ENCODE peak calls at places on chromosomes 16 and 17, in five cellular contexts. One of them, this sample, is unnamed.
A peak's percentile ranks its signal among the peaks of the same experiment; 100 is the strongest.

GRCh38 chr16:26985100-26986065 is 81.3 kb upstream of the C16orf82 start:
- DNase-seq in breast epithelium: no peak
- DNase-seq in T-helper 2 cell: no peak
- DNase-seq in activated T-helper 9 cell treated with anti-CD3 and anti-CD28 coated beads, Interleukin-2, amount 50 U/mL, for 16 hours: no peak
- DNase-seq in lower lobe of right lung: no peak
- DNase-seq in this sample: no peak

GRCh38 chr17:77884967-77885641 is 73.4 kb upstream of the TNRC6C start:
- DNase-seq in breast epithelium: no peak
- DNase-seq in activated T-helper 9 cell treated with anti-CD3 and anti-CD28 coated beads, Interleukin-2, amount 50 U/mL, for 16 hours: no peak
- DNase-seq in T-helper 2 cell: no peak
- DNase-seq in lower lobe of right lung: no peak
- DNase-seq in this sample: no peak

GRCh38 chr16:11105038-11105903 is 150.7 kb downstream of the SOCS1 start:
- DNase-seq in activated T-helper 9 cell treated with anti-CD3 and anti-CD28 coated beads, Interleukin-2, amount 50 U/mL, for 16 hours: no peak
- DNase-seq in lower lobe of right lung: no peak
- DNase-seq in T-helper 2 cell: peak; percentile 11
- DNase-seq in breast epithelium: no peak
- DNase-seq in this sample: no peak

GRCh38 chr16:31084584-31085298 is 4.0 kb downstream of the PRSS53 start:
- DNase-seq in T-helper 2 cell: no peak
- DNase-seq in breast epithelium: no peak
- DNase-seq in activated T-helper 9 cell treated with anti-CD3 and anti-CD28 coated beads, Interleukin-2, amount 50 U/mL, for 16 hours: no peak
- DNase-seq in lower lobe of right lung: no peak
- DNase-seq in this sample: no peak

GRCh38 chr17:27339198-27339835 is 45.4 kb downstream of the WSB1 start:
- DNase-seq in activated T-helper 9 cell treated with anti-CD3 and anti-CD28 coated beads, Interleukin-2, amount 50 U/mL, for 16 hours: no peak
- DNase-seq in breast epithelium: no peak
- DNase-seq in T-helper 2 cell: no peak
- DNase-seq in lower lobe of right lung: no peak
- DNase-seq in this sample: no peak

GRCh38 chr16:29986931-29987330 is 8.5 kb downstream of the HIRIP3 start:
- DNase-seq in lower lobe of right lung: peak; percentile 30
- DNase-seq in activated T-helper 9 cell treated with anti-CD3 and anti-CD28 coated beads, Interleukin-2, amount 50 U/mL, for 16 hours: no peak
- DNase-seq in T-helper 2 cell: no peak
- DNase-seq in breast epithelium: no peak
- DNase-seq in this sample: no peak

GRCh38 chr16:19291459-19291858 is 5.9 kb downstream of the CLEC19A start:
- DNase-seq in breast epithelium: no peak
- DNase-seq in lower lobe of right lung: no peak
- DNase-seq in activated T-helper 9 cell treated with anti-CD3 and anti-CD28 coated beads, Interleukin-2, amount 50 U/mL, for 16 hours: no peak
- DNase-seq in T-helper 2 cell: no peak
- DNase-seq in this sample: no peak

GRCh38 chr16:17224859-17225258 is 245.9 kb downstream of the XYLT1 start:
- DNase-seq in T-helper 2 cell: peak; percentile 28
- DNase-seq in activated T-helper 9 cell treated with anti-CD3 and anti-CD28 coated beads, Interleukin-2, amount 50 U/mL, for 16 hours: no peak
- DNase-seq in lower lobe of right lung: no peak
- DNase-seq in breast epithelium: no peak
- DNase-seq in this sample: no peak

GRCh38 chr17:78168906-78169793 is 769 bp downstream of the SYNGR2 start:
- DNase-seq in breast epithelium: peak; percentile 82
- DNase-seq in lower lobe of right lung: peak; percentile 76
- DNase-seq in T-helper 2 cell: peak; percentile 53
- DNase-seq in activated T-helper 9 cell treated with anti-CD3 and anti-CD28 coated beads, Interleukin-2, amount 50 U/mL, for 16 hours: peak; percentile 60
- DNase-seq in this sample: no peak

GRCh38 chr16:25297151-25297787 is 39.6 kb upstream of the ZKSCAN2 start:
- DNase-seq in T-helper 2 cell: no peak
- DNase-seq in activated T-helper 9 cell treated with anti-CD3 and anti-CD28 coated beads, Interleukin-2, amount 50 U/mL, for 16 hours: no peak
- DNase-seq in lower lobe of right lung: no peak
- DNase-seq in breast epithelium: no peak
- DNase-seq in this sample: no peak

GRCh38 chr16:64234200-64234599 is 887.7 kb downstream of the CDH11 start:
- DNase-seq in breast epithelium: no peak
- DNase-seq in activated T-helper 9 cell treated with anti-CD3 and anti-CD28 coated beads, Interleukin-2, amount 50 U/mL, for 16 hours: no peak
- DNase-seq in lower lobe of right lung: no peak
- DNase-seq in T-helper 2 cell: no peak
- DNase-seq in this sample: no peak

GRCh38 chr17:65561394-65562205 is at the start of gene AXIN2:
- DNase-seq in T-helper 2 cell: peak; percentile 72
- DNase-seq in breast epithelium: peak; percentile 88
- DNase-seq in activated T-helper 9 cell treated with anti-CD3 and anti-CD28 coated beads, Interleukin-2, amount 50 U/mL, for 16 hours: peak; percentile 81
- DNase-seq in lower lobe of right lung: peak; percentile 94
- DNase-seq in this sample: peak; percentile 88

GRCh38 chr16:49453983-49454382 is 80.4 kb downstream of the C16orf78 start:
- DNase-seq in T-helper 2 cell: no peak
- DNase-seq in breast epithelium: no peak
- DNase-seq in activated T-helper 9 cell treated with anti-CD3 and anti-CD28 coated beads, Interleukin-2, amount 50 U/mL, for 16 hours: no peak
- DNase-seq in lower lobe of right lung: no peak
- DNase-seq in this sample: no peak

GRCh38 chr17:14575349-14575966 is 274.6 kb downstream of the HS3ST3B1 start:
- DNase-seq in T-helper 2 cell: no peak
- DNase-seq in activated T-helper 9 cell treated with anti-CD3 and anti-CD28 coated beads, Interleukin-2, amount 50 U/mL, for 16 hours: no peak
- DNase-seq in breast epithelium: no peak
- DNase-seq in lower lobe of right lung: no peak
- DNase-seq in this sample: no peak

GRCh38 chr17:2724783-2725164 is 13.2 kb upstream of the CLUH start:
- DNase-seq in lower lobe of right lung: no peak
- DNase-seq in activated T-helper 9 cell treated with anti-CD3 and anti-CD28 coated beads, Interleukin-2, amount 50 U/mL, for 16 hours: no peak
- DNase-seq in T-helper 2 cell: no peak
- DNase-seq in breast epithelium: no peak
- DNase-seq in this sample: no peak

GRCh38 chr16:16032271-16032979 is 83.0 kb downstream of the ABCC1 start:
- DNase-seq in activated T-helper 9 cell treated with anti-CD3 and anti-CD28 coated beads, Interleukin-2, amount 50 U/mL, for 16 hours: no peak
- DNase-seq in lower lobe of right lung: no peak
- DNase-seq in T-helper 2 cell: no peak
- DNase-seq in breast epithelium: no peak
- DNase-seq in this sample: no peak

GRCh38 chr16:533391-534088 is 6.0 kb downstream of the CAPN15 start:
- DNase-seq in breast epithelium: no peak
- DNase-seq in activated T-helper 9 cell treated with anti-CD3 and anti-CD28 coated beads, Interleukin-2, amount 50 U/mL, for 16 hours: no peak
- DNase-seq in T-helper 2 cell: no peak
- DNase-seq in lower lobe of right lung: no peak
- DNase-seq in this sample: no peak

GRCh38 chr16:23516366-23517137 is 6.3 kb upstream of the GGA2 start:
- DNase-seq in breast epithelium: no peak
- DNase-seq in lower lobe of right lung: no peak
- DNase-seq in activated T-helper 9 cell treated with anti-CD3 and anti-CD28 coated beads, Interleukin-2, amount 50 U/mL, for 16 hours: no peak
- DNase-seq in T-helper 2 cell: no peak
- DNase-seq in this sample: no peak

GRCh38 chr16:11036868-11037410 is 92.6 kb downstream of the CLEC16A start:
- DNase-seq in lower lobe of right lung: no peak
- DNase-seq in activated T-helper 9 cell treated with anti-CD3 and anti-CD28 coated beads, Interleukin-2, amount 50 U/mL, for 16 hours: no peak
- DNase-seq in T-helper 2 cell: no peak
- DNase-seq in breast epithelium: no peak
- DNase-seq in this sample: no peak

This sample was measured in NCI-H774.